ENCODE peak calls at places on chromosomes 12 and 14, in nine cellular contexts. One of them, this sample, is unnamed.

GRCh38 chr12:1054103-1054838 is 63.2 kb downstream of the ERC1 start:
- DNase-seq in endodermal cell: peak
- DNase-seq in mesendoderm: peak
- DNase-seq in adipocyte: peak
- DNase-seq in endothelial cell of umbilical vein: no peak
- DNase-seq in neural progenitor cell: peak
- DNase-seq in NT2/D1: peak
- DNase-seq in fibroblast of lung: no peak
- DNase-seq in mesenchymal stem cell: no peak
- DNase-seq in this sample: no peak

GRCh38 chr14:90505531-90505930 is 108.7 kb downstream of the CALM1 start:
- DNase-seq in NT2/D1: no peak
- DNase-seq in neural progenitor cell: no peak
- DNase-seq in adipocyte: no peak
- DNase-seq in endodermal cell: no peak
- DNase-seq in mesenchymal stem cell: no peak
- DNase-seq in mesendoderm: no peak
- DNase-seq in fibroblast of lung: no peak
- DNase-seq in endothelial cell of umbilical vein: no peak
- DNase-seq in this sample: no peak

GRCh38 chr14:73771848-73772705 is 57.9 kb upstream of the PNMA1 start:
- DNase-seq in mesenchymal stem cell: peak
- DNase-seq in fibroblast of lung: peak
- DNase-seq in endothelial cell of umbilical vein: peak
- DNase-seq in neural progenitor cell: peak
- DNase-seq in adipocyte: peak
- DNase-seq in endodermal cell: peak
- DNase-seq in mesendoderm: peak
- DNase-seq in NT2/D1: no peak
- DNase-seq in this sample: no peak

GRCh38 chr14:81459421-81459820 is 59.3 kb upstream of the STON2 start:
- DNase-seq in mesendoderm: no peak
- DNase-seq in mesenchymal stem cell: no peak
- DNase-seq in fibroblast of lung: no peak
- DNase-seq in neural progenitor cell: no peak
- DNase-seq in adipocyte: no peak
- DNase-seq in endothelial cell of umbilical vein: no peak
- DNase-seq in endodermal cell: peak
- DNase-seq in NT2/D1: no peak
- DNase-seq in this sample: no peak

GRCh38 chr12:42332301-42332894 is 6.4 kb downstream of the PPHLN1 start:
- DNase-seq in neural progenitor cell: no peak
- DNase-seq in endothelial cell of umbilical vein: peak
- DNase-seq in NT2/D1: no peak
- DNase-seq in fibroblast of lung: peak
- DNase-seq in endodermal cell: no peak
- DNase-seq in mesendoderm: peak
- DNase-seq in adipocyte: peak
- DNase-seq in mesenchymal stem cell: peak
- DNase-seq in this sample: peak

GRCh38 chr14:91005716-91006115 is 54.7 kb downstream of the RPS6KA5 start:
- DNase-seq in mesendoderm: no peak
- DNase-seq in endothelial cell of umbilical vein: no peak
- DNase-seq in mesenchymal stem cell: no peak
- DNase-seq in NT2/D1: no peak
- DNase-seq in neural progenitor cell: no peak
- DNase-seq in fibroblast of lung: no peak
- DNase-seq in adipocyte: no peak
- DNase-seq in endodermal cell: no peak
- DNase-seq in this sample: no peak

GRCh38 chr12:124453419-124454351 is 113.7 kb downstream of the NCOR2 start:
- DNase-seq in endothelial cell of umbilical vein: peak
- DNase-seq in mesendoderm: peak
- DNase-seq in mesenchymal stem cell: peak
- DNase-seq in NT2/D1: no peak
- DNase-seq in fibroblast of lung: peak
- DNase-seq in adipocyte: peak
- DNase-seq in endodermal cell: peak
- DNase-seq in neural progenitor cell: no peak
- DNase-seq in this sample: no peak

GRCh38 chr12:24425601-24425970 is 476.1 kb upstream of the SOX5 start:
- DNase-seq in mesendoderm: no peak
- DNase-seq in endodermal cell: no peak
- DNase-seq in endothelial cell of umbilical vein: no peak
- DNase-seq in neural progenitor cell: no peak
- DNase-seq in mesenchymal stem cell: peak
- DNase-seq in adipocyte: no peak
- DNase-seq in fibroblast of lung: peak
- DNase-seq in NT2/D1: no peak
- DNase-seq in this sample: no peak

GRCh38 chr12:22029491-22029890 is 16.5 kb upstream of the CMAS start:
- DNase-seq in endodermal cell: no peak
- DNase-seq in fibroblast of lung: no peak
- DNase-seq in adipocyte: no peak
- DNase-seq in mesendoderm: no peak
- DNase-seq in mesenchymal stem cell: no peak
- DNase-seq in NT2/D1: no peak
- DNase-seq in neural progenitor cell: no peak
- DNase-seq in endothelial cell of umbilical vein: no peak
- DNase-seq in this sample: no peak

GRCh38 chr14:76964695-76965094 is 63.8 kb downstream of the IRF2BPL start:
- DNase-seq in NT2/D1: no peak
- DNase-seq in fibroblast of lung: no peak
- DNase-seq in neural progenitor cell: no peak
- DNase-seq in endothelial cell of umbilical vein: no peak
- DNase-seq in endodermal cell: peak
- DNase-seq in adipocyte: no peak
- DNase-seq in mesendoderm: no peak
- DNase-seq in mesenchymal stem cell: no peak
- DNase-seq in this sample: no peak

GRCh38 chr12:14214495-14214894 is 151.0 kb upstream of the ATF7IP start:
- DNase-seq in NT2/D1: no peak
- DNase-seq in adipocyte: no peak
- DNase-seq in neural progenitor cell: no peak
- DNase-seq in endodermal cell: no peak
- DNase-seq in mesenchymal stem cell: no peak
- DNase-seq in fibroblast of lung: no peak
- DNase-seq in endothelial cell of umbilical vein: no peak
- DNase-seq in mesendoderm: no peak
- DNase-seq in this sample: no peak

GRCh38 chr14:86501611-86502010 is 971.7 kb downstream of the FLRT2 start:
- DNase-seq in NT2/D1: no peak
- DNase-seq in endothelial cell of umbilical vein: no peak
- DNase-seq in neural progenitor cell: no peak
- DNase-seq in mesenchymal stem cell: no peak
- DNase-seq in endodermal cell: no peak
- DNase-seq in mesendoderm: no peak
- DNase-seq in fibroblast of lung: no peak
- DNase-seq in adipocyte: no peak
- DNase-seq in this sample: no peak

GRCh38 chr14:102675396-102675795 is 82.9 kb downstream of the RCOR1 start:
- DNase-seq in mesendoderm: no peak
- DNase-seq in NT2/D1: no peak
- DNase-seq in adipocyte: no peak
- DNase-seq in mesenchymal stem cell: no peak
- DNase-seq in fibroblast of lung: no peak
- DNase-seq in endothelial cell of umbilical vein: no peak
- DNase-seq in neural progenitor cell: no peak
- DNase-seq in endodermal cell: no peak
- DNase-seq in this sample: no peak

GRCh38 chr12:3131129-3131528 is 54.0 kb downstream of the TSPAN9 start:
- DNase-seq in endothelial cell of umbilical vein: no peak
- DNase-seq in mesendoderm: no peak
- DNase-seq in fibroblast of lung: no peak
- DNase-seq in NT2/D1: no peak
- DNase-seq in endodermal cell: no peak
- DNase-seq in neural progenitor cell: no peak
- DNase-seq in mesenchymal stem cell: no peak
- DNase-seq in adipocyte: no peak
- DNase-seq in this sample: no peak

GRCh38 chr12:88639361-88639760 is 59.1 kb upstream of the KITLG start:
- DNase-seq in fibroblast of lung: peak
- DNase-seq in endodermal cell: no peak
- DNase-seq in adipocyte: no peak
- DNase-seq in mesenchymal stem cell: peak
- DNase-seq in NT2/D1: no peak
- DNase-seq in mesendoderm: no peak
- DNase-seq in neural progenitor cell: no peak
- DNase-seq in endothelial cell of umbilical vein: no peak
- DNase-seq in this sample: peak
- H3K4me3 ChIP-seq in fibroblast of lung: peak
- H3K4me3 ChIP-seq in endodermal cell: no peak
- H3K4me3 ChIP-seq in adipocyte: peak
- H3K4me3 ChIP-seq in mesenchymal stem cell: no peak
- H3K4me3 ChIP-seq in NT2/D1: no peak
- H3K4me3 ChIP-seq in mesendoderm: no peak
- H3K4me3 ChIP-seq in neural progenitor cell: no peak
- H3K4me3 ChIP-seq in endothelial cell of umbilical vein: no peak
- H3K4me3 ChIP-seq in this sample: peak

DNA sequence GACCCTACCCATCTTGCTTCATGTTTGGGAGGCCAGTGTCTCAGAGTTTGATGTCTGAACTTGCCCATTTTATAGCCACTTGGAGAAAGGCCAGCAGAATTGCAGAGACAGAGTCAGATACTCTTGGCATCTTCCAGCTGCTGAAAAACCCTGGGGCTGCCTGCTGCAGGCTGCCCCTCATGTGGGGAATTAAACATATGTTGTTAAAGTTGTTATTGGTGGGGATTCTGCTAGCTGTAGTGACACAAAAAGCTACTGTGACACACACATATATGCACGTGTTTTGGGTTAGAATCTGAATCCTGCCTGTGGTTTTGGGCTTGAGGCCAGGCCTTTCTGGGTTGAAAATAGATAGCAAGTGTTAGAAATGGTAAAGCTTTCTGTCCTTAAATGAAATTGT is 1288.4 kb downstream of the AACS start:
- DNase-seq in mesendoderm: no peak
- DNase-seq in neural progenitor cell: no peak
- DNase-seq in fibroblast of lung: peak
- DNase-seq in adipocyte: no peak
- DNase-seq in endodermal cell: no peak
- DNase-seq in endothelial cell of umbilical vein: no peak
- DNase-seq in NT2/D1: no peak
- DNase-seq in mesenchymal stem cell: no peak
- DNase-seq in this sample: no peak
- H3K9ac ChIP-seq in mesendoderm: no peak
- H3K9ac ChIP-seq in neural progenitor cell: no peak
- H3K9ac ChIP-seq in fibroblast of lung: no peak
- H3K9ac ChIP-seq in adipocyte: no peak
- H3K9ac ChIP-seq in endodermal cell: no peak
- H3K9ac ChIP-seq in endothelial cell of umbilical vein: no peak
- H3K9ac ChIP-seq in NT2/D1: no peak
- H3K9ac ChIP-seq in mesenchymal stem cell: no peak
- H3K9ac ChIP-seq in this sample: no peak

GRCh38 chr12:12016284-12017100 is 54.2 kb upstream of the BCL2L14 start:
- DNase-seq in adipocyte: peak
- DNase-seq in mesenchymal stem cell: no peak
- DNase-seq in NT2/D1: no peak
- DNase-seq in endothelial cell of umbilical vein: no peak
- DNase-seq in neural progenitor cell: no peak
- DNase-seq in endodermal cell: peak
- DNase-seq in mesendoderm: no peak
- DNase-seq in fibroblast of lung: no peak
- DNase-seq in this sample: no peak
- H3K4me3 ChIP-seq in adipocyte: no peak
- H3K4me3 ChIP-seq in mesenchymal stem cell: no peak
- H3K4me3 ChIP-seq in NT2/D1: no peak
- H3K4me3 ChIP-seq in endothelial cell of umbilical vein: no peak
- H3K4me3 ChIP-seq in neural progenitor cell: no peak
- H3K4me3 ChIP-seq in endodermal cell: no peak
- H3K4me3 ChIP-seq in mesendoderm: no peak
- H3K4me3 ChIP-seq in fibroblast of lung: no peak
- H3K4me3 ChIP-seq in this sample: no peak

DNA sequence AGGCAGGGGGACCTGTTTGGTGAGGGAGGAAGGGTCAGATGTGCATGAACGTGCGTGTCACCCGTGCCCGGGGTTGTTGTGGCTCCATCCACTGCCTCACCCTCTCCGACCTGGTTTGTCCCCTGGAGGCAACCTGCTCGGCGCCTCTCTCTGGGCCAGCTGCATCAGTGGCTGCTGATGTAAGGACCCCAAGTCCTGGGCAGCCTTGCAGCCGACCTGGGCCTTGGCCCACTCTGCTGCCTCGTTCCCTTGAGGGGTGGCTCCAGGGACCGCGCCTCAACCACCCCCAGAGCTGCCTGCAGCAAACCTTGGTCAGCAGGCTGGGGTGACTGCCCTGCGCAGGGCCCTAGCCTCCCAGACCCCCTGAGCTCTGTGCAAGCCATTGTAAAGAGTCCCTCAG is 351.7 kb downstream of the TMEM121 start:
- DNase-seq in fibroblast of lung: no peak
- DNase-seq in adipocyte: no peak
- DNase-seq in NT2/D1: no peak
- DNase-seq in endothelial cell of umbilical vein: no peak
- DNase-seq in mesendoderm: no peak
- DNase-seq in neural progenitor cell: no peak
- DNase-seq in endodermal cell: peak
- DNase-seq in mesenchymal stem cell: no peak
- DNase-seq in this sample: no peak
- H3K9ac ChIP-seq in fibroblast of lung: no peak
- H3K9ac ChIP-seq in adipocyte: no peak
- H3K9ac ChIP-seq in NT2/D1: no peak
- H3K9ac ChIP-seq in endothelial cell of umbilical vein: no peak
- H3K9ac ChIP-seq in mesendoderm: no peak
- H3K9ac ChIP-seq in neural progenitor cell: no peak
- H3K9ac ChIP-seq in endodermal cell: no peak
- H3K9ac ChIP-seq in mesenchymal stem cell: no peak
- H3K9ac ChIP-seq in this sample: no peak

DNA sequence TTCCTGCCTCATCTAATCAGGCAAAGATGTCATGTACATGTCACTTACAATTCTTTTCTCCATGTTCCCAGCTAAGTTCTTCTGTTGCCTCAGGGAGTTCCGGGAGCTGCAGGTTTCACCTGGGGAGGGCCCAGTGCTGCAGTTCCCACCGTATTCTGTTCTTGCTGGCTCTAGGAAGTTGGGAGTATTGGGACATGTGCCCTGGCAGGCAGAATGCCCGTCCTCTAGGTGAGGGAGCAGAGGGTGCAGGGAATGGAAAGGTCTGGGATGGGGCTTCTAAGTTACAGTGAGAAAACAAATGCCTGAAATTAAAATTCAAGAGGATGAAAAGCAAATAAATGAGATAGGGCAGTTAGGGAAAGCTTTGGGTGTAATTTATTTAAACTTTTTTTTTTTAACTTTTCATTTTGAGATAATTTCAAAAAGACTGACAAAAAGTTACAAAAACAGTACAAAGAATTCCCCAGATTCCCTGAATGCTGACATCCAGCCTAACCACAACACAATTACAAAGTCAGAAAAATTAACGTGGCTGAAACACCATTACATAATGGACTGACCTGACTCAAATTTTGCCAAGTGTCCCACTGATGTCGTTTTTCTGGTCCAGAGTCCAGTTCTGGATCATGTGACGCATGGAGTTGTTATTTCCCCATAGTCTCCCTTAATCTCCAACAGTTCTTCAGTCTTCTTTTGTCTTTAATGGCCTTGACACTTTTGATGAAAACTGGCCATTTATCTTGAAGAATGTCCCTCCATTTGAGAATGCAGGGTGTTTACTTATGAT is 187.2 kb upstream of the MYL2 start:
- DNase-seq in mesendoderm: no peak
- DNase-seq in neural progenitor cell: no peak
- DNase-seq in mesenchymal stem cell: no peak
- DNase-seq in adipocyte: no peak
- DNase-seq in NT2/D1: no peak
- DNase-seq in endothelial cell of umbilical vein: no peak
- DNase-seq in endodermal cell: no peak
- DNase-seq in fibroblast of lung: no peak
- DNase-seq in this sample: no peak
- H3K4me3 ChIP-seq in mesendoderm: no peak
- H3K4me3 ChIP-seq in neural progenitor cell: no peak
- H3K4me3 ChIP-seq in mesenchymal stem cell: no peak
- H3K4me3 ChIP-seq in adipocyte: no peak
- H3K4me3 ChIP-seq in NT2/D1: no peak
- H3K4me3 ChIP-seq in endothelial cell of umbilical vein: no peak
- H3K4me3 ChIP-seq in endodermal cell: no peak
- H3K4me3 ChIP-seq in fibroblast of lung: no peak
- H3K4me3 ChIP-seq in this sample: no peak

This sample was measured in SK-N-MC.